ENCODE peak calls at places on chromosomes 7 and 10, in four cellular contexts. C is spleen, V is GM23248, K is transverse colon. H is an unnamed sample.

GRCh38 chr7:121073463-121074099 is 85.1 kb downstream of the CPED1 start:
- DNase-seq in C (no peak), K (no peak), V (no peak), H (no peak)

GRCh38 chr7:30091431-30092386 is 43.1 kb upstream of the MTURN start:
- DNase-seq in V (peak), C (no peak), K (no peak), H (peak)

GRCh38 chr10:21675157-21675796 is 141.2 kb downstream of the MLLT10 start:
- DNase-seq in C (no peak), K (peak), V (peak), H (peak)

GRCh38 chr10:86953747-86954680 is 3.4 kb downstream of the MMRN2 start:
- DNase-seq in C (peak), V (peak), K (no peak), H (peak)

GRCh38 chr7:5276611-5277010 is 6.1 kb upstream of the SLC29A4 start:
- DNase-seq in C (no peak), K (no peak), V (no peak), H (no peak)

GRCh38 chr7:116708248-116708647 is 36.3 kb downstream of the MET start:
- DNase-seq in K (no peak), C (no peak), V (no peak), H (no peak)

GRCh38 chr10:84534168-84534567 is 205.8 kb downstream of the CCSER2 start:
- DNase-seq in K (no peak), V (no peak), C (no peak), H (no peak)

GRCh38 chr10:27661511-27662286 is 83.9 kb downstream of the MKX start:
- DNase-seq in V (peak), K (no peak), C (no peak), H (peak)

GRCh38 chr7:25250386-25250785 is 22.1 kb upstream of the NPVF start:
- DNase-seq in C (no peak), K (no peak), V (no peak), H (no peak)

GRCh38 chr10:634256-634655 is 55.2 kb downstream of the DIP2C start:
- DNase-seq in K (no peak), V (no peak), C (peak), H (peak)

GRCh38 chr7:76037310-76037709 is 10.5 kb downstream of the STYXL1 start:
- DNase-seq in V (peak), C (no peak), K (no peak), H (peak)

GRCh38 chr10:133245439-133246235 is 8.0 kb downstream of the VENTX start:
- DNase-seq in V (peak), C (no peak), K (peak), H (peak)

GRCh38 chr7:69732203-69732602 is 133.9 kb downstream of the AUTS2 start:
- DNase-seq in V (no peak), C (no peak), K (peak), H (no peak)

GRCh38 chr7:10940748-10941358 is 32.8 kb upstream of the PHF14 start:
- DNase-seq in K (peak), C (no peak), V (no peak), H (no peak)

GRCh38 chr7:154858836-154859537 is 143.9 kb downstream of the PAXIP1 start:
- DNase-seq in C (no peak), V (no peak), K (no peak), H (no peak)

GRCh38 chr10:49726593-49726992 is 35.5 kb downstream of the OGDHL start:
- DNase-seq in K (no peak), V (no peak), C (no peak), H (no peak)

GRCh38 chr10:120098242-120098930 is 205.9 kb downstream of the SEC23IP start:
- DNase-seq in C (no peak), V (no peak), K (no peak), H (no peak)

GRCh38 chr7:108805808-108806397 is 236.2 kb downstream of the DNAJB9 start:
- DNase-seq in K (no peak), C (no peak), V (peak), H (peak)

GRCh38 chr7:70097639-70098038 is 499.4 kb downstream of the AUTS2 start:
- DNase-seq in K (no peak), C (no peak), V (no peak), H (no peak)

GRCh38 chr7:154409703-154410311 is 357.6 kb downstream of the DPP6 start:
- DNase-seq in K (no peak), V (peak), C (no peak), H (no peak)

GRCh38 chr7:120996983-120997334 is 8.4 kb downstream of the CPED1 start:
- DNase-seq in C (no peak), K (no peak), V (no peak), H (no peak)

GRCh38 chr7:134697487-134697886 is 50.8 kb downstream of the BPGM start:
- DNase-seq in K (no peak), V (no peak), C (no peak), H (no peak)

GRCh38 chr10:79249156-79250121 is 97.8 kb upstream of the PPIF start:
- DNase-seq in K (no peak), V (no peak), C (no peak), H (no peak)

GRCh38 chr7:141389423-141389822 is 161.8 kb upstream of the AGK start:
- DNase-seq in V (no peak), K (no peak), C (no peak), H (no peak)

GRCh38 chr10:25820496-25821415 is 113.3 kb upstream of the MYO3A start:
- DNase-seq in K (no peak), V (no peak), C (no peak), H (no peak)

GRCh38 chr7:105304040-105304895 is 84.5 kb downstream of the SRPK2 start:
- DNase-seq in K (no peak), V (peak), C (no peak), H (peak)

GRCh38 chr7:130430841-130431713 is 9.7 kb downstream of the CEP41 start:
- DNase-seq in C (no peak), V (peak), K (no peak), H (peak)

GRCh38 chr7:107882766-107883165 is 8.2 kb upstream of the DLD start:
- DNase-seq in K (no peak), V (no peak), C (no peak), H (no peak)

GRCh38 chr10:88089498-88089897 is 226.1 kb downstream of the PTEN start:
- DNase-seq in V (no peak), C (no peak), K (no peak), H (no peak)

GRCh38 chr10:29646238-29646902 is 11.6 kb upstream of the SVIL start:
- DNase-seq in C (no peak), V (peak), K (no peak), H (peak)

GRCh38 chr7:141975806-141976523 is 2.4 kb upstream of the TAS2R38 start:
- DNase-seq in V (peak), K (peak), C (peak), H (peak)

GRCh38 chr10:99654791-99655190 is 4.5 kb upstream of the ENTPD7 start:
- DNase-seq in C (no peak), K (no peak), V (no peak), H (no peak)

GRCh38 chr7:2861509-2861908 is 17.4 kb upstream of the GNA12 start:
- DNase-seq in C (no peak), K (no peak), V (no peak), H (no peak)

GRCh38 chr7:2863461-2864066 is 19.5 kb upstream of the GNA12 start:
- DNase-seq in V (peak), K (peak), C (peak), H (peak)

GRCh38 chr7:2864204-2864985 is 20.3 kb upstream of the GNA12 start:
- DNase-seq in K (no peak), C (no peak), V (peak), H (no peak)

GRCh38 chr7:2860627-2861133 is 16.6 kb upstream of the GNA12 start:
- DNase-seq in K (no peak), V (no peak), C (no peak), H (no peak)

GRCh38 chr7:2862831-2863361 is 18.8 kb upstream of the GNA12 start:
- DNase-seq in K (no peak), C (no peak), V (no peak), H (no peak)
- H3K4me3 ChIP-seq in K (no peak), C (no peak), V (peak), H (no peak)

GRCh38 chr10:80405636-80406035 is 2.7 kb upstream of the PRXL2A start:
- DNase-seq in C (no peak), K (no peak), V (no peak), H (peak)

GRCh38 chr10:80406249-80406648 is 2.1 kb upstream of the PRXL2A start:
- DNase-seq in C (no peak), V (no peak), K (no peak), H (no peak)

GRCh38 chr10:80409121-80409520 is 770 bp downstream of the PRXL2A start:
- DNase-seq in V (no peak), C (no peak), K (no peak), H (no peak)

GRCh38 chr10:80408198-80409085 is at the start of gene PRXL2A:
- DNase-seq in K (peak), V (peak), C (peak), H (no peak)

GRCh38 chr10:80407836-80408197 is 534 bp upstream of the PRXL2A start:
- DNase-seq in V (peak), C (peak), K (peak), H (no peak)
- H3K4me3 ChIP-seq in V (peak), C (peak), K (peak), H (peak)

GRCh38 chr7:101736077-101736476 is 81.3 kb upstream of the CUX1 start:
- DNase-seq in K (no peak), C (no peak), V (peak), H (no peak)

GRCh38 chr7:101731502-101732084 is 85.8 kb upstream of the CUX1 start:
- DNase-seq in V (no peak), C (no peak), K (no peak), H (no peak)

GRCh38 chr7:101728888-101729883 is 88.2 kb upstream of the CUX1 start:
- DNase-seq in C (no peak), K (peak), V (peak), H (no peak)

GRCh38 chr7:101728128-101728527 is 89.3 kb upstream of the CUX1 start:
- DNase-seq in K (no peak), V (no peak), C (no peak), H (no peak)

DNA sequence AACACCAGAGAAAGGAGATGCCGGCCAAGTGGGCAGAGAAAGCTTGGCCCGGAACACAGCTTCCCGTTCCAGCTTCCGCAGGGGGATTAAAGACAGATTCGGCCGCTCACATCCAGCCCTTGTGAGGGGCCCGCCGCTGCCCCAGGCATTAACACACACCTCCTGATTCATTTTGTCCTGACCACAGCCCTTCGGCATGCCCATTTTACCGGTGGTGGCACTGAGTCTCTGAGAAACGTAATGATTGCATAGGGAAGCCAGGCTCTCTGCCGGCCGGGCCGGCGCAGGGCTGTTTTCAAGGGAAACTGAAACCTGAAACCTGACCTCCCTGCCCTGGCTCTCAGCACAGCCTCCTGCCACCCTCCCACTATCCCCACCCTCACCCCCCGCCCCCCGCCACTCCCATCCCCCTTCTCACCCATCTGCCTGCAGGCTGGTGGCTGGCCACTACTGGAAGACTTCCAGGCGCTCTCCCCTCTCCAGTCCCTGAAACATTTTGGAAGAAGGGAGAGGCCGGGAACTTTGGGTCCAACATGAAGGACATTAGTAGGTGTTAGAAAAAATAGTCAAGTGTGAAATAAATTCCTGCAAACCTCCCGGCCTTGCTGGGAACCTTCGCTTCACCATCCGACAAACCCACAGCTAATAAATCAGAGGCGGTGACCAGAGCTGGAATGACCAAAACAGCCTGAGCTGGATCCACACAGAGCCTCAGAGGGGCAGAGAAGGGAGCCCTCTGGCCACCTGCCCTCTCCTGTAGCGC is 83.5 kb upstream of the CUX1 start:
- DNase-seq in K (peak), V (peak), C (peak), H (peak)
- H3K4me3 ChIP-seq in K (peak), V (peak), C (peak), H (peak)

GRCh38 chr7:28207486-28208158 is 27.0 kb upstream of the JAZF1 start:
- DNase-seq in C (no peak), V (peak), K (no peak), H (peak)
- H3K4me3 ChIP-seq in C (no peak), V (no peak), K (no peak), H (no peak)

DNA sequence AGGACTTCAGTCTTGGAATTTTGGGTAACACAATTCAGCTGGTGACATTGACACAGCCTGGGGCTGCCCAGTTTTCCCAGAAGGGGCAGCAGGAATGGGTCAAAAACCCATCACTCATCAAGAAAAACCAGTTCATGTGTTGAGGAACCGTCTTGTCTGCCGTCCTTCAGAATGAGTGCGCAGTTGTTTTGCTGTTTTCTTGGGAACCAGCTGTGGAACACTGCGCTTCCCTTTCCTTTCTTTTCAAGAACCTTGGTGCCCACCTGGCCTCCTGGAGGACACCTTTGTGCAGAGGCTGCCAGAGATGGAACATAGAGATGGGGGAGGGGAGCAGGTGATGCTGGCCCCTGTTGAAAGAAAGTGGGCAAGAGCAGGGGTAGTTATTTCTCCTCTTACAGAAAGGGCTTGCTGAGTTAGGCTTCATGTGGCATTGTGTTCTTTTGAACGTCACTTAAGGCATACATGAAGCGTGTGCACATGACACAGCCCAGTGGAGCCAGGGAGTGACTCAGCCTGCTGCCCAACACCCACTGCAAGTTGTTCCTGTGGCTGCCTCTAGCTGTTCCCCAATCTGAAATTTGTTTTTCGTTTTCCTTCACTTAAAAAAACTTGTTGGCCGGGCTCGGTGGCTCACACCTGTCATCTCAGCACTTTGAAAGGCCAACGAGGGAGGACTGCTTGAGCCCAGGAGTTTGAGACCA is 87.4 kb upstream of the TNS3 start:
- DNase-seq in V (peak), K (peak), C (peak), H (peak)
- H3K4me3 ChIP-seq in V (peak), K (no peak), C (no peak), H (no peak)

DNA sequence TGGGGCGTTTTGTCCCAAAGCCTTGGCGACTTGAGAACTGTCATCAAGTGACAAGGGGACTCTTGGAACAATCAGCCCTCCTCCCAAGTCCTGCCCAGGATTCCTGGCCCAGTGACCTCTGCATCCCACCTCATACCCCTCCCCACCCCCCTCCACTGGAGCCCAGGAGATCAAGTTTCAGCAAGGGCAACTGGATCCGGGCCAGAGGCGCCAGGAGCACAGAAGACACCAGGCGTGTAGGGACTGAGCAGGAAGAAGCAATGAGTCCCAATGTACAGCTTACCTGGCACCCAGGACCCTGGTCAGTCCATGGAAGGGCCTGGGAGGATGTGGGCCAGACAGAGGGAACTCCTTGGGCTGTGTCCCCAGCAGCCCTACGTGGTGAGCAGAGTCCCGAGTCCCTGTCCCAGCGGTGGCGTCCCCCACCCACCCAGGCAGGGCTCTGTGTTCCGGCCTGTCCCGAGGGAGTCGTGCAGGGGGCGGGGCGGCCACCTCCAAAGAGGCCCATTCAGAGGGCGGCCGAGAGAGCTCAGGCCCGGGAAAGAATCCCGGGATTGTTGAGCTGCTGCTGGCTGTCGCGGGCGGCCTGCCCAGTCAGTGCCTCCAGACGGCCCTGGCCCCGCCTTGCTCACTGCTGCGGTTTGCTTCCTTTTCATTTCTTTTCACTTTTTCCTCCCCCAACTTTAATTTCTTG is 254.1 kb downstream of the TNS3 start:
- DNase-seq in K (peak), V (peak), C (no peak), H (peak)
- H3K4me3 ChIP-seq in K (no peak), V (peak), C (no peak), H (peak)

DNA sequence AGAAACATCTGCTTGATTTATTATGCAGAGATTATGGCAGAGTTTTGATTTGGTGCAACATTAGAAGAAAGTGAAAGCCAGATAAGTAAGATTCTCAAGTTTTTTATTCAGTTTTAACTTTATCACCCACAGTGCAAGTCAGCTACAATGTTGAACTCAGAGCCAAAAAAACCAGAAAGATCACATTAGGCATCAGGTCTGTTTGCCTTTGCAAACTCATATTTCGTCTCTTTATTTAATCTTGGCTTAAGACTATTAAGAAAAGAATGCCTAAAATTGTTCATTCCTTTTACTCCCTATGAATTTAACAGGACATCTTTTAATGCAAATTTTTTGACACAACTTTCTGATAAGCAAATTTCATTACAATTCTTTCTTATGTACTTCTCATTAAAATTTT is 76.0 kb upstream of the TMEM26 start:
- DNase-seq in K (no peak), C (no peak), V (no peak), H (no peak)
- H3K4me3 ChIP-seq in K (no peak), C (no peak), V (no peak), H (no peak)

GRCh38 chr7:100568936-100569844 is 4.5 kb downstream of the SAP25 start:
- DNase-seq in K (peak), C (peak), V (peak), H (peak)
- H3K4me3 ChIP-seq in K (no peak), C (peak), V (peak), H (peak)

H was measured in foreskin fibroblast.